ENCODE peak calls at places on chromosomes 4 and X, in eight cellular contexts. One of them, this sample, is unnamed.
A peak's percentile ranks its signal among the peaks of the same experiment; 100 is the strongest.

GRCh38 chrX:72272868-72273267 is 4.2 kb downstream of the RPS4X start:
- DNase-seq in HFFc6: peak; percentile 45
- DNase-seq in substantia nigra: no peak
- DNase-seq in fibroblast of lung: peak; percentile 74
- DNase-seq in suprapubic skin: no peak
- DNase-seq in stimulated activated CD4-positive, alpha-beta T cell treated with anti-CD3 and anti-CD28 coated beads, TNF-alpha, amount 100 ng/mL, for 1 hour: no peak
- DNase-seq in A172: peak; percentile 76
- DNase-seq in ureter: no peak
- DNase-seq in this sample: no peak

GRCh38 chr4:38279077-38279476 is 318.9 kb downstream of the PTTG2 start:
- DNase-seq in suprapubic skin: no peak
- DNase-seq in A172: no peak
- DNase-seq in stimulated activated CD4-positive, alpha-beta T cell treated with anti-CD3 and anti-CD28 coated beads, TNF-alpha, amount 100 ng/mL, for 1 hour: no peak
- DNase-seq in HFFc6: no peak
- DNase-seq in substantia nigra: no peak
- DNase-seq in fibroblast of lung: no peak
- DNase-seq in ureter: no peak
- DNase-seq in this sample: no peak

GRCh38 chr4:109816082-109816442 is 500 bp downstream of the GAR1 start:
- DNase-seq in stimulated activated CD4-positive, alpha-beta T cell treated with anti-CD3 and anti-CD28 coated beads, TNF-alpha, amount 100 ng/mL, for 1 hour: peak; percentile 21
- DNase-seq in fibroblast of lung: no peak
- DNase-seq in suprapubic skin: peak; percentile 59
- DNase-seq in A172: no peak
- DNase-seq in HFFc6: no peak
- DNase-seq in substantia nigra: no peak
- DNase-seq in ureter: no peak
- DNase-seq in this sample: no peak

GRCh38 chr4:158302076-158302866 is 92.0 kb downstream of the TMEM144 start:
- DNase-seq in HFFc6: peak; percentile 62
- DNase-seq in ureter: no peak
- DNase-seq in A172: no peak
- DNase-seq in stimulated activated CD4-positive, alpha-beta T cell treated with anti-CD3 and anti-CD28 coated beads, TNF-alpha, amount 100 ng/mL, for 1 hour: no peak
- DNase-seq in fibroblast of lung: peak; percentile 86
- DNase-seq in suprapubic skin: no peak
- DNase-seq in substantia nigra: no peak
- DNase-seq in this sample: peak; percentile 81

GRCh38 chr4:150768492-150768891 is 186.5 kb downstream of the MAB21L2 start:
- DNase-seq in stimulated activated CD4-positive, alpha-beta T cell treated with anti-CD3 and anti-CD28 coated beads, TNF-alpha, amount 100 ng/mL, for 1 hour: no peak
- DNase-seq in A172: no peak
- DNase-seq in ureter: no peak
- DNase-seq in suprapubic skin: no peak
- DNase-seq in fibroblast of lung: no peak
- DNase-seq in HFFc6: no peak
- DNase-seq in substantia nigra: no peak
- DNase-seq in this sample: no peak

GRCh38 chrX:25048176-25048575 is 32.4 kb upstream of the ARX start:
- DNase-seq in A172: no peak
- DNase-seq in substantia nigra: no peak
- DNase-seq in HFFc6: no peak
- DNase-seq in fibroblast of lung: no peak
- DNase-seq in stimulated activated CD4-positive, alpha-beta T cell treated with anti-CD3 and anti-CD28 coated beads, TNF-alpha, amount 100 ng/mL, for 1 hour: no peak
- DNase-seq in ureter: no peak
- DNase-seq in suprapubic skin: no peak
- DNase-seq in this sample: no peak

GRCh38 chr4:100289980-100290379 is 99.7 kb upstream of the DDIT4L start:
- DNase-seq in ureter: no peak
- DNase-seq in substantia nigra: no peak
- DNase-seq in HFFc6: no peak
- DNase-seq in fibroblast of lung: no peak
- DNase-seq in stimulated activated CD4-positive, alpha-beta T cell treated with anti-CD3 and anti-CD28 coated beads, TNF-alpha, amount 100 ng/mL, for 1 hour: no peak
- DNase-seq in suprapubic skin: no peak
- DNase-seq in A172: no peak
- DNase-seq in this sample: no peak

GRCh38 chr4:116401293-116401692 is 684.1 kb downstream of the TRAM1L1 start:
- DNase-seq in A172: no peak
- DNase-seq in stimulated activated CD4-positive, alpha-beta T cell treated with anti-CD3 and anti-CD28 coated beads, TNF-alpha, amount 100 ng/mL, for 1 hour: no peak
- DNase-seq in ureter: no peak
- DNase-seq in suprapubic skin: no peak
- DNase-seq in HFFc6: no peak
- DNase-seq in fibroblast of lung: no peak
- DNase-seq in substantia nigra: no peak
- DNase-seq in this sample: no peak

GRCh38 chr4:1622956-1623355 is 61.2 kb downstream of the FAM53A start:
- DNase-seq in substantia nigra: no peak
- DNase-seq in stimulated activated CD4-positive, alpha-beta T cell treated with anti-CD3 and anti-CD28 coated beads, TNF-alpha, amount 100 ng/mL, for 1 hour: no peak
- DNase-seq in A172: no peak
- DNase-seq in ureter: no peak
- DNase-seq in HFFc6: no peak
- DNase-seq in fibroblast of lung: no peak
- DNase-seq in suprapubic skin: no peak
- DNase-seq in this sample: no peak

GRCh38 chr4:89665662-89666061 is 171.3 kb downstream of the SNCA start:
- DNase-seq in ureter: no peak
- DNase-seq in fibroblast of lung: no peak
- DNase-seq in A172: no peak
- DNase-seq in suprapubic skin: no peak
- DNase-seq in HFFc6: no peak
- DNase-seq in stimulated activated CD4-positive, alpha-beta T cell treated with anti-CD3 and anti-CD28 coated beads, TNF-alpha, amount 100 ng/mL, for 1 hour: no peak
- DNase-seq in substantia nigra: no peak
- DNase-seq in this sample: no peak

GRCh38 chrX:107117993-107118321 is 665 bp downstream of the RBM41 start:
- DNase-seq in suprapubic skin: no peak
- DNase-seq in stimulated activated CD4-positive, alpha-beta T cell treated with anti-CD3 and anti-CD28 coated beads, TNF-alpha, amount 100 ng/mL, for 1 hour: no peak
- DNase-seq in ureter: no peak
- DNase-seq in HFFc6: no peak
- DNase-seq in substantia nigra: no peak
- DNase-seq in A172: no peak
- DNase-seq in fibroblast of lung: peak; percentile 8
- DNase-seq in this sample: no peak

GRCh38 chr4:80526697-80527096 is 191.2 kb downstream of the CFAP299 start:
- DNase-seq in fibroblast of lung: no peak
- DNase-seq in A172: no peak
- DNase-seq in stimulated activated CD4-positive, alpha-beta T cell treated with anti-CD3 and anti-CD28 coated beads, TNF-alpha, amount 100 ng/mL, for 1 hour: no peak
- DNase-seq in ureter: no peak
- DNase-seq in suprapubic skin: no peak
- DNase-seq in substantia nigra: no peak
- DNase-seq in HFFc6: no peak
- DNase-seq in this sample: no peak

GRCh38 chrX:112830540-112830939 is 10.1 kb downstream of the AMOT start:
- DNase-seq in HFFc6: no peak
- DNase-seq in substantia nigra: no peak
- DNase-seq in stimulated activated CD4-positive, alpha-beta T cell treated with anti-CD3 and anti-CD28 coated beads, TNF-alpha, amount 100 ng/mL, for 1 hour: no peak
- DNase-seq in suprapubic skin: no peak
- DNase-seq in fibroblast of lung: no peak
- DNase-seq in A172: no peak
- DNase-seq in ureter: no peak
- DNase-seq in this sample: no peak

GRCh38 chr4:110085131-110085530 is 113.3 kb downstream of the ELOVL6 start:
- DNase-seq in fibroblast of lung: peak; percentile 38
- DNase-seq in suprapubic skin: no peak
- DNase-seq in A172: peak; percentile 43
- DNase-seq in stimulated activated CD4-positive, alpha-beta T cell treated with anti-CD3 and anti-CD28 coated beads, TNF-alpha, amount 100 ng/mL, for 1 hour: no peak
- DNase-seq in ureter: peak; percentile 66
- DNase-seq in substantia nigra: no peak
- DNase-seq in HFFc6: no peak
- DNase-seq in this sample: no peak

GRCh38 chr4:53490965-53491622 is 100.2 kb downstream of the LNX1 start:
- DNase-seq in HFFc6: peak; percentile 82
- DNase-seq in A172: peak; percentile 61
- DNase-seq in ureter: no peak
- DNase-seq in suprapubic skin: no peak
- DNase-seq in stimulated activated CD4-positive, alpha-beta T cell treated with anti-CD3 and anti-CD28 coated beads, TNF-alpha, amount 100 ng/mL, for 1 hour: no peak
- DNase-seq in substantia nigra: no peak
- DNase-seq in fibroblast of lung: peak; percentile 84
- DNase-seq in this sample: peak; percentile 89

GRCh38 chrX:41900321-41900720 is 23.0 kb downstream of the CASK start:
- DNase-seq in suprapubic skin: no peak
- DNase-seq in stimulated activated CD4-positive, alpha-beta T cell treated with anti-CD3 and anti-CD28 coated beads, TNF-alpha, amount 100 ng/mL, for 1 hour: no peak
- DNase-seq in ureter: no peak
- DNase-seq in HFFc6: no peak
- DNase-seq in A172: no peak
- DNase-seq in fibroblast of lung: no peak
- DNase-seq in substantia nigra: no peak
- DNase-seq in this sample: no peak

GRCh38 chr4:110505440-110505839 is 29.5 kb downstream of the ENPEP start:
- DNase-seq in ureter: no peak
- DNase-seq in stimulated activated CD4-positive, alpha-beta T cell treated with anti-CD3 and anti-CD28 coated beads, TNF-alpha, amount 100 ng/mL, for 1 hour: no peak
- DNase-seq in A172: no peak
- DNase-seq in suprapubic skin: no peak
- DNase-seq in substantia nigra: no peak
- DNase-seq in fibroblast of lung: no peak
- DNase-seq in HFFc6: no peak
- DNase-seq in this sample: no peak

GRCh38 chr4:28357985-28358384 is 1497.3 kb downstream of the STIM2 start:
- DNase-seq in fibroblast of lung: no peak
- DNase-seq in stimulated activated CD4-positive, alpha-beta T cell treated with anti-CD3 and anti-CD28 coated beads, TNF-alpha, amount 100 ng/mL, for 1 hour: no peak
- DNase-seq in suprapubic skin: no peak
- DNase-seq in A172: no peak
- DNase-seq in substantia nigra: no peak
- DNase-seq in HFFc6: peak; percentile 13
- DNase-seq in ureter: no peak
- DNase-seq in this sample: no peak

GRCh38 chrX:10514891-10515290 is 105.5 kb downstream of the MID1 start:
- DNase-seq in substantia nigra: no peak
- DNase-seq in suprapubic skin: no peak
- DNase-seq in ureter: no peak
- DNase-seq in A172: no peak
- DNase-seq in HFFc6: no peak
- DNase-seq in fibroblast of lung: peak; percentile 55
- DNase-seq in stimulated activated CD4-positive, alpha-beta T cell treated with anti-CD3 and anti-CD28 coated beads, TNF-alpha, amount 100 ng/mL, for 1 hour: no peak
- DNase-seq in this sample: no peak

GRCh38 chrX:151970661-151971060 is 3.8 kb downstream of the GABRE start:
- DNase-seq in substantia nigra: no peak
- DNase-seq in suprapubic skin: peak; percentile 84
- DNase-seq in A172: peak; percentile 87
- DNase-seq in HFFc6: peak; percentile 91
- DNase-seq in stimulated activated CD4-positive, alpha-beta T cell treated with anti-CD3 and anti-CD28 coated beads, TNF-alpha, amount 100 ng/mL, for 1 hour: no peak
- DNase-seq in fibroblast of lung: peak; percentile 94
- DNase-seq in ureter: peak; percentile 77
- DNase-seq in this sample: peak; percentile 88

This sample was measured in GM04503.